ENCODE peak calls at places on chromosomes 12 and 14, in five cellular contexts. S is stomach; G is activated T-cell treated with anti-CD3 and anti-CD28 coated beads for 48 hours; N is aorta; M is CD8-positive, alpha-beta memory T cell. E is an unnamed sample.

GRCh38 chr14:64053694-64054669 is 201.2 kb downstream of the SYNE2 start:
- DNase-seq in S (no peak), M (no peak), G (no peak), N (no peak), E (no peak)

GRCh38 chr14:74649673-74650072 is 37.6 kb upstream of the LTBP2 start:
- DNase-seq in G (no peak), M (no peak), N (no peak), S (no peak), E (no peak)

GRCh38 chr12:106840217-106840616 is 65.7 kb downstream of the RIC8B start:
- DNase-seq in G (no peak), M (no peak), N (no peak), S (no peak), E (no peak)

GRCh38 chr12:78651755-78652154 is 212.8 kb upstream of the SYT1 start:
- DNase-seq in S (no peak), N (no peak), G (no peak), M (no peak), E (no peak)

GRCh38 chr14:24369463-24369862 is 1.5 kb downstream of the NFATC4 start:
- DNase-seq in N (no peak), M (no peak), S (no peak), G (no peak), E (no peak)

GRCh38 chr12:111446631-111447570 is 41.2 kb downstream of the SH2B3 start:
- DNase-seq in M (no peak), G (no peak), N (no peak), S (peak; percentile 17), E (no peak)

GRCh38 chr14:92652413-92653151 is 95.8 kb downstream of the LGMN start:
- DNase-seq in M (no peak), G (no peak), N (no peak), S (no peak), E (no peak)

GRCh38 chr12:4270016-4270669 is 3.4 kb upstream of the CCND2 start:
- DNase-seq in S (no peak), M (no peak), N (no peak), G (peak; percentile 52), E (no peak)

GRCh38 chr14:73759183-73759713 is 45.1 kb upstream of the PNMA1 start:
- DNase-seq in N (peak; percentile 85), S (peak; percentile 64), G (peak; percentile 58), M (peak; percentile 52), E (peak; percentile 80)

GRCh38 chr12:113860950-113861349 is 105.2 kb downstream of the RBM19 start:
- DNase-seq in M (no peak), N (no peak), G (no peak), S (no peak), E (no peak)

GRCh38 chr12:19038210-19038609 is 91.3 kb upstream of the PLEKHA5 start:
- DNase-seq in N (no peak), G (no peak), M (no peak), S (no peak), E (no peak)

GRCh38 chr14:44154889-44155288 is 352.2 kb downstream of the FSCB start:
- DNase-seq in N (no peak), M (no peak), S (no peak), G (no peak), E (no peak)

GRCh38 chr14:105387530-105387922 is 10.8 kb upstream of the TEX22 start:
- DNase-seq in N (peak; percentile 41), S (no peak), G (no peak), M (no peak), E (peak; percentile 19)

GRCh38 chr14:66378712-66379111 is 107.5 kb upstream of the CCDC196 start:
- DNase-seq in G (no peak), S (no peak), N (no peak), M (no peak), E (no peak)

GRCh38 chr12:1220127-1221092 is 229.4 kb downstream of the ERC1 start:
- DNase-seq in S (peak; percentile 53), G (no peak), M (no peak), N (no peak), E (no peak)

GRCh38 chr12:58916891-58917570 is 3.3 kb downstream of the LRIG3 start:
- DNase-seq in S (no peak), N (no peak), G (no peak), M (no peak), E (no peak)

GRCh38 chr12:114018669-114019068 is 52.5 kb upstream of the RBM19 start:
- DNase-seq in N (no peak), M (no peak), G (no peak), S (no peak), E (no peak)

GRCh38 chr12:53492830-53493609 is 6.2 kb downstream of the MAP3K12 start:
- DNase-seq in N (peak; percentile 97), G (peak; percentile 83), M (peak; percentile 88), S (peak; percentile 92), E (peak; percentile 97)

GRCh38 chr12:76144253-76144564 is 59.7 kb upstream of the NAP1L1 start:
- DNase-seq in M (no peak), G (no peak), N (no peak), S (peak; percentile 28), E (no peak)

GRCh38 chr14:23727566-23728335 is 91.6 kb downstream of the DHRS2 start:
- DNase-seq in S (no peak), M (no peak), N (no peak), G (no peak), E (no peak)

GRCh38 chr12:56947633-56948535 is 9.5 kb downstream of the RDH16 start:
- DNase-seq in S (no peak), G (no peak), N (no peak), M (no peak), E (no peak)

GRCh38 chr12:124160102-124160501 is 134.8 kb upstream of the RFLNA start:
- DNase-seq in G (no peak), N (no peak), M (no peak), S (no peak), E (no peak)

GRCh38 chr12:12899530-12900380 is 8.4 kb downstream of the GPRC5A start:
- DNase-seq in M (no peak), G (peak; percentile 53), S (no peak), N (no peak), E (no peak)

GRCh38 chr14:86912689-86913088 is 1080.3 kb downstream of the GALC start:
- DNase-seq in G (no peak), S (no peak), M (no peak), N (no peak), E (no peak)

GRCh38 chr12:1880153-1880845 is 38.2 kb downstream of the CACNA2D4 start:
- DNase-seq in G (no peak), N (no peak), S (no peak), M (no peak), E (no peak)

GRCh38 chr12:67508830-67509229 is 139.7 kb upstream of the DYRK2 start:
- DNase-seq in M (no peak), N (no peak), S (no peak), G (no peak), E (no peak)

GRCh38 chr12:102501773-102502172 is 21.4 kb upstream of the IGF1 start:
- DNase-seq in N (no peak), G (no peak), S (no peak), M (no peak), E (no peak)

GRCh38 chr14:61256826-61257468 is 24.2 kb downstream of the TMEM30B start:
- DNase-seq in N (no peak), G (no peak), S (no peak), M (no peak), E (no peak)

GRCh38 chr14:54877015-54877702 is 25.5 kb downstream of the GCH1 start:
- DNase-seq in N (no peak), M (no peak), G (no peak), S (no peak), E (no peak)

GRCh38 chr12:26648584-26648983 is 184.4 kb downstream of the ITPR2 start:
- DNase-seq in M (no peak), G (no peak), S (no peak), N (no peak), E (no peak)

GRCh38 chr12:120417917-120418316 is 20.0 kb upstream of the COX6A1 start:
- DNase-seq in G (no peak), N (no peak), M (no peak), S (no peak), E (no peak)

GRCh38 chr14:91911474-91912032 is 35.9 kb downstream of the FBLN5 start:
- DNase-seq in G (no peak), M (peak; percentile 28), S (peak; percentile 43), N (no peak), E (no peak)

GRCh38 chr14:89386214-89386886 is 30.7 kb downstream of the FOXN3 start:
- DNase-seq in N (no peak), M (no peak), G (no peak), S (no peak), E (no peak)

GRCh38 chr14:85566603-85567002 is 36.7 kb downstream of the FLRT2 start:
- DNase-seq in N (no peak), S (no peak), M (no peak), G (no peak), E (no peak)

GRCh38 chr12:116461060-116461459 is 98.1 kb upstream of the MAP1LC3B2 start:
- DNase-seq in M (no peak), N (no peak), G (no peak), S (no peak), E (no peak)

GRCh38 chr12:50641566-50641965 is 122.3 kb upstream of the ATF1 start:
- DNase-seq in M (no peak), N (no peak), G (no peak), S (no peak), E (no peak)

GRCh38 chr12:128052341-128052740 is 214.6 kb upstream of the TMEM132C start:
- DNase-seq in G (no peak), M (no peak), N (no peak), S (no peak), E (no peak)

GRCh38 chr14:41541333-41541732 is 65.3 kb upstream of the LRFN5 start:
- DNase-seq in S (no peak), M (no peak), G (no peak), N (no peak), E (no peak)